ENCODE peak calls at places on chromosomes 7 and 10, in six cellular contexts. J is mesendoderm, V is neuronal stem cell, N is IMR-90, R is mesenchymal stem cell, K is H1. F is an unnamed sample.

GRCh38 chr7:3979956-3980643 is 679.0 kb downstream of the SDK1 start:
- DNase-seq in J (peak; percentile 92), V (no peak), N (no peak), R (no peak), K (peak; percentile 5), F (no peak)

GRCh38 chr10:31099664-31100063 is 68.0 kb upstream of the ZNF438 start:
- DNase-seq in J (no peak), V (no peak), N (peak; percentile 36), R (no peak), K (peak; percentile 9), F (no peak)

GRCh38 chr7:34087892-34088891 is 182.9 kb downstream of the BMPER start:
- DNase-seq in J (peak; percentile 75), V (peak; percentile 32), N (peak; percentile 40), R (peak; percentile 47), K (peak; percentile 39), F (peak; percentile 79)

GRCh38 chr7:96080021-96080420 is 241.9 kb downstream of the SLC25A13 start:
- DNase-seq in J (no peak), V (peak; percentile 12), N (peak; percentile 37), R (no peak), K (no peak), F (no peak)

GRCh38 chr10:62153191-62153590 is 115.5 kb downstream of the RTKN2 start:
- DNase-seq in J (no peak), V (no peak), N (peak; percentile 85), R (peak; percentile 33), K (no peak), F (no peak)

GRCh38 chr7:144835166-144835611 is 664 bp downstream of the TPK1 start:
- DNase-seq in J (peak; percentile 57), V (no peak), N (peak; percentile 13), R (peak; percentile 72), K (no peak), F (peak; percentile 46)

GRCh38 chr10:43202657-43203490 is 64.0 kb downstream of the RASGEF1A start:
- DNase-seq in J (peak; percentile 89), V (no peak), N (no peak), R (no peak), K (peak; percentile 93), F (peak; percentile 99)

GRCh38 chr7:103988468-103989199 is 824 bp downstream of the RELN start:
- DNase-seq in J (peak; percentile 40), V (peak; percentile 24), N (no peak), R (no peak), K (no peak), F (peak; percentile 34)

GRCh38 chr10:8392216-8392615 is 337.7 kb downstream of the GATA3 start:
- DNase-seq in J (no peak), V (no peak), N (peak; percentile 44), R (peak; percentile 7), K (no peak), F (no peak)

GRCh38 chr10:79069325-79070090 is 742 bp downstream of the ZMIZ1 start:
- DNase-seq in J (peak; percentile 59), V (peak; percentile 27), N (no peak), R (peak; percentile 78), K (no peak), F (no peak)

GRCh38 chr10:847868-848267 is 83.6 kb downstream of the LARP4B start:
- DNase-seq in J (peak; percentile 66), V (no peak), N (no peak), R (no peak), K (no peak), F (no peak)

GRCh38 chr7:55591282-55591931 is 19.1 kb upstream of the VOPP1 start:
- DNase-seq in J (no peak), V (no peak), N (no peak), R (no peak), K (no peak), F (no peak)

GRCh38 chr7:44733708-44734481 is 14.8 kb upstream of the ZMIZ2 start:
- DNase-seq in J (no peak), V (no peak), N (peak; percentile 85), R (peak; percentile 79), K (no peak), F (no peak)

GRCh38 chr10:22010973-22011408 is 7.5 kb upstream of the DNAJC1 start:
- DNase-seq in J (no peak), V (no peak), N (peak; percentile 4), R (peak; percentile 29), K (no peak), F (no peak)

GRCh38 chr7:2785071-2785500 is 59.0 kb downstream of the GNA12 start:
- DNase-seq in J (peak; percentile 45), V (no peak), N (peak; percentile 63), R (peak; percentile 59), K (no peak), F (no peak)

GRCh38 chr7:24727165-24728120 is 29.8 kb downstream of the GSDME start:
- DNase-seq in J (no peak), V (no peak), N (no peak), R (no peak), K (no peak), F (no peak)

GRCh38 chr10:31508882-31509281 is 189.9 kb downstream of the ZEB1 start:
- DNase-seq in J (peak; percentile 39), V (no peak), N (peak; percentile 59), R (peak; percentile 22), K (no peak), F (no peak)

GRCh38 chr10:15789793-15790525 is 70.2 kb upstream of the ITGA8 start:
- DNase-seq in J (no peak), V (no peak), N (peak; percentile 95), R (peak; percentile 86), K (no peak), F (no peak)

GRCh38 chr10:6601224-6601805 is 21.2 kb upstream of the PRKCQ start:
- DNase-seq in J (no peak), V (no peak), N (no peak), R (no peak), K (no peak), F (no peak)

GRCh38 chr7:103914147-103914899 is 75.1 kb downstream of the RELN start:
- DNase-seq in J (no peak), V (no peak), N (peak; percentile 57), R (no peak), K (no peak), F (no peak)

GRCh38 chr7:122300607-122301079 is 3.9 kb downstream of the FEZF1 start:
- DNase-seq in J (peak; percentile 21), V (no peak), N (no peak), R (no peak), K (no peak), F (no peak)

GRCh38 chr10:117186832-117187615 is 10.3 kb upstream of the KCNK18 start:
- DNase-seq in J (peak; percentile 62), V (no peak), N (peak; percentile 7), R (no peak), K (no peak), F (no peak)

GRCh38 chr10:45673074-45673628 is 579 bp upstream of the ZFAND4 start:
- DNase-seq in J (no peak), V (no peak), N (no peak), R (no peak), K (no peak), F (no peak)

GRCh38 chr10:45675388-45675787 is 2.8 kb upstream of the ZFAND4 start:
- DNase-seq in J (no peak), V (no peak), N (no peak), R (no peak), K (no peak), F (no peak)

GRCh38 chr10:45672201-45673073 is at the start of gene ZFAND4:
- DNase-seq in J (peak; percentile 99), V (peak; percentile 95), N (peak; percentile 94), R (peak; percentile 97), K (peak; percentile 97), F (peak; percentile 99)
- H2BK120ac ChIP-seq in J (no peak within 1 kb of the TSS), V (no peak within 1 kb of the TSS), N (peak within 1 kb of the TSS; percentile 28), R (peak within 1 kb of the TSS; percentile 42), K (peak within 1 kb of the TSS; percentile 18), F (no peak within 1 kb of the TSS)

GRCh38 chr7:22433710-22434460 is 66.1 kb downstream of the STEAP1B start:
- DNase-seq in J (peak; percentile 99), V (no peak), N (peak; percentile 47), R (no peak), K (peak; percentile 33), F (peak; percentile 85)

GRCh38 chr7:22429386-22429785 is 70.6 kb downstream of the STEAP1B start:
- DNase-seq in J (no peak), V (no peak), N (peak; percentile 50), R (no peak), K (no peak), F (no peak)

GRCh38 chr7:22435105-22435504 is 64.9 kb downstream of the STEAP1B start:
- DNase-seq in J (no peak), V (no peak), N (no peak), R (no peak), K (no peak), F (no peak)

GRCh38 chr7:22430457-22430856 is 69.5 kb downstream of the STEAP1B start:
- DNase-seq in J (peak; percentile 69), V (no peak), N (peak; percentile 83), R (no peak), K (no peak), F (no peak)

GRCh38 chr7:22432203-22432718 is 67.7 kb downstream of the STEAP1B start:
- DNase-seq in J (no peak), V (no peak), N (no peak), R (no peak), K (no peak), F (no peak)
- H2BK120ac ChIP-seq in J (no peak overlapping the region), V (no peak overlapping the region), N (no peak overlapping the region), R (no peak overlapping the region), K (no peak overlapping the region), F (no peak overlapping the region)

DNA sequence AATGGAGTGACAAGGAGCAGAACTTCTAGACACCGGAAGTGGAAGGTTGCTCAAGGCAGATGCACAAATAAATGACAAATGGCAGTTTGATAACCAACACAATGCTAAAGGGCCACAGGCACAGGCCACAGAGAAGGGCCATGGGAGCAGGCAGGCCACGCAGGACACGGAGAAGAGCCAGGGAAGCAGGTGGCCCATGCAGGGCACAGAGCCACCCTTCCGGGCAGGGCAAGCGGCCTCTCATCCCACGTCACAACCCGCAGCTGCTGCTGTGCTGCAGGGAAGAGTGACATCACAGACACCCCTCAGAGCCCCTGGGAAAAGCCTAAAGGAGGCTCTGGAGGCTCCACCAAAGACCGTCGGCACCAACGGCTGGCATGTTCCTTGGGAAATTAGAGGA is 328.5 kb downstream of the PTPRN2 start:
- DNase-seq in J (no peak), V (no peak), N (no peak), R (no peak), K (no peak), F (no peak)
- H2BK120ac ChIP-seq in J (no peak overlapping the region), V (no peak overlapping the region), N (no peak overlapping the region), R (no peak overlapping the region), K (no peak overlapping the region), F (no peak overlapping the region)

DNA sequence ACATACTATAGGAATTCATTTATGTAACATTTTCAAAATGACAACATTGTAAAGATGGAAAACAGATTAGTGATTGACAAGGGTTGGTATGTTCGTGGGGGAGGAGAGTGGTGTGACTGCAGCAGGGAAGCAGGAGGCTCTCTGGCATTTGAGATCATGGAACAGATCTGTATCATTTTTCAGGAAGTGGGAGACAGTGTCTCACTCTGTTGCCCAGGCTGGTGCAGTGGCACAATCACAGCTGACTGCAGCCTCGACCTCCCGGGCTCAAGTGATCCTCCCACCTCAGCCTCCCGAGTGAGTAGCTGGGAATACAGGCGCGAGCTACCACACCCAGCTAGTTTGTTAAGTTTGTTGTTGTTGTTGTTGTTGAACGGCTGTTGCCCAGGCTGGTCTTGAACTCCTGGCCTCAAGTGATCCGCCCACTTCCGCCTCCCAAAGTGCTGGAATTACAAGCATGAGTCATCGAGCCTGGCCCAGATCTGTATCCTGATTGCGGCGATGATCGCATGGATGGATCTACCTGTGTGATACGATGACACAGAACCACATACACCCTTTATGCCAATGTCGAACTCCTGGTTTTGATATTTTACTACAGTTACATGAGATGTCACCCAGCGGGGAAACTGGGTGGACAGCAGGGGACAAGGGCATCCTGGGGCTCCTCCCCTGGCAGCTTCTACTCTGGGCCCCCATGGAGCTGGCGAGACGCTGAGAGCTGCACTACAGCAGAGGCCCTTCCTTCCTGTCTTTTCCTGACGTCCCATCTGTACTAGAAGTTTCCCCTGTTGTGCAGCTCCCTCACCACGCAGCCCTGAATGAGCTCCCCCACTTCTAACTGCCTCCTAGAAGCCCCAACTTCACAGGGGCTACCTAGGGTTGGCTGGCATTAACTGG is 12.3 kb upstream of the CYTH3 start:
- DNase-seq in J (no peak), V (no peak), N (no peak), R (no peak), K (no peak), F (no peak)
- H2BK120ac ChIP-seq in J (no peak overlapping the region), V (no peak overlapping the region), N (peak overlapping the region; percentile 99), R (peak overlapping the region; percentile 78), K (no peak overlapping the region), F (no peak overlapping the region)